ENCODE peak calls at places on chromosome X, in nine cellular contexts. X is neural progenitor cell, R is PC-3, P is endothelial cell of umbilical vein, G is Karpas-422, F is colonic mucosa, H is HCT116, N is GM23248, Y is IMR-90. J is an unnamed sample.
A peak's percentile ranks its signal among the peaks of the same experiment; 100 is the strongest.

GRCh38 chrX:1582686-1583437 is 8.5 kb upstream of the AKAP17A start:
- DNase-seq in X (no peak), R (peak; percentile 70), P (no peak), G (peak; percentile 68), F (no peak), H (peak; percentile 55), N (peak; percentile 25), Y (no peak), J (no peak)

GRCh38 chrX:69123481-69123880 is 41.8 kb downstream of the PJA1 start:
- DNase-seq in X (no peak), R (no peak), P (no peak), G (no peak), F (no peak), H (no peak), N (no peak), Y (no peak), J (no peak)

GRCh38 chrX:111360839-111361238 is 51.2 kb downstream of the DCX start:
- DNase-seq in X (no peak), R (no peak), P (no peak), G (no peak), F (no peak), H (no peak), N (no peak), Y (no peak), J (peak; percentile 4)

GRCh38 chrX:43345166-43345565 is 310.9 kb upstream of the MAOA start:
- DNase-seq in X (no peak), R (no peak), P (no peak), G (no peak), F (no peak), H (no peak), N (no peak), Y (no peak), J (no peak)

GRCh38 chrX:69088171-69088938 is 76.9 kb downstream of the PJA1 start:
- DNase-seq in X (peak; percentile 62), R (no peak), P (no peak), G (no peak), F (no peak), H (no peak), N (peak; percentile 20), Y (peak; percentile 28), J (peak; percentile 26)

GRCh38 chrX:84133023-84133422 is 55.0 kb downstream of the RPS6KA6 start:
- DNase-seq in X (no peak), R (no peak), P (no peak), G (no peak), F (no peak), H (no peak), N (peak; percentile 24), Y (peak; percentile 21), J (no peak)

GRCh38 chrX:32448320-32448719 is 763.0 kb downstream of the DMD start:
- DNase-seq in X (no peak), R (no peak), P (no peak), G (peak; percentile 75), F (no peak), H (no peak), N (no peak), Y (no peak), J (no peak)

GRCh38 chrX:42755820-42756219 is 22.1 kb downstream of the PPP1R2C start:
- DNase-seq in X (no peak), R (peak; percentile 51), P (peak; percentile 78), G (no peak), F (no peak), H (no peak), N (peak; percentile 59), Y (peak; percentile 42), J (no peak)

GRCh38 chrX:54921427-54922021 is 900 bp downstream of the TRO start:
- DNase-seq in X (peak; percentile 92), R (no peak), P (peak; percentile 59), G (no peak), F (peak; percentile 47), H (no peak), N (peak; percentile 85), Y (peak; percentile 72), J (peak; percentile 86)

GRCh38 chrX:54923376-54923775 is 2.8 kb downstream of the TRO start:
- DNase-seq in X (no peak), R (no peak), P (no peak), G (no peak), F (no peak), H (no peak), N (no peak), Y (no peak), J (no peak)

GRCh38 chrX:54926978-54927377 is 6.4 kb downstream of the TRO start:
- DNase-seq in X (no peak), R (no peak), P (no peak), G (no peak), F (no peak), H (no peak), N (no peak), Y (no peak), J (no peak)

GRCh38 chrX:54920610-54921426 is at the start of gene TRO:
- DNase-seq in X (peak; percentile 68), R (no peak), P (no peak), G (no peak), F (no peak), H (no peak), N (peak; percentile 26), Y (peak; percentile 10), J (peak; percentile 73)

DNA sequence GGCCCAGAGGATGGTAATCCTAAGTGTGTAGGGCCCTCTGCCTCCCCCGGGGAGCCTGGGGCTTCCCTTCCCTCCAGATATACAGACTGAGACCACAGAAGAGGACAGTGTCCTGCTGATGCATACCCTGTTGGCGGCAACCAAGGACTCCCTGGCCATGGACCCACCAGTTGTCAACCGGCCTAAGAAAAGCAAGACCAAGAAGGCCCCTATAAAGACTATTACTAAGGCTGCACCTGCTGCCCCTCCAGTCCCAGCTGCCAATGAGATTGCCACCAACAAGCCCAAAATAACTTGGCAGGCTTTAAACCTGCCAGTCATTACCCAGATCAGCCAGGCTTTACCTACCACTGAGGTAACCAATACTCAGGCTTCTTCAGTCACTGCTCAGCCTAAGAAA is 1.9 kb downstream of the TRO start:
- DNase-seq in X (no peak), R (no peak), P (no peak), G (no peak), F (no peak), H (no peak), N (no peak), Y (no peak), J (no peak)
- H3K9ac ChIP-seq in X (no peak overlapping the region), R (no peak overlapping the region), P (no peak overlapping the region), G (no peak overlapping the region), F (no peak overlapping the region), H (no peak overlapping the region), N (no peak overlapping the region), Y (no peak overlapping the region), J (no peak overlapping the region)

GRCh38 chrX:47564438-47565085 is 3.6 kb downstream of the ARAF start:
- DNase-seq in X (no peak), R (no peak), P (no peak), G (peak; percentile 30), F (no peak), H (no peak), N (no peak), Y (no peak), J (no peak)

GRCh38 chrX:47570794-47571193 is 9.8 kb downstream of the ARAF start:
- DNase-seq in X (no peak), R (no peak), P (no peak), G (no peak), F (no peak), H (no peak), N (no peak), Y (no peak), J (no peak)

GRCh38 chrX:47563801-47564315 is 2.9 kb downstream of the ARAF start:
- DNase-seq in X (no peak), R (peak; percentile 51), P (no peak), G (peak; percentile 32), F (no peak), H (no peak), N (peak; percentile 50), Y (peak; percentile 76), J (no peak)

GRCh38 chrX:47568656-47569295 is 7.8 kb downstream of the ARAF start:
- DNase-seq in X (peak; percentile 50), R (peak; percentile 40), P (no peak), G (peak; percentile 75), F (no peak), H (no peak), N (no peak), Y (no peak), J (peak; percentile 67)

GRCh38 chrX:47566841-47567240 is 5.8 kb downstream of the ARAF start:
- DNase-seq in X (no peak), R (no peak), P (no peak), G (no peak), F (no peak), H (no peak), N (no peak), Y (no peak), J (no peak)
- H3K9ac ChIP-seq in X (no peak overlapping the region), R (no peak overlapping the region), P (no peak overlapping the region), G (no peak overlapping the region), F (no peak overlapping the region), H (no peak overlapping the region), N (no peak overlapping the region), Y (no peak overlapping the region), J (no peak overlapping the region)

GRCh38 chrX:48894891-48895290 is 2.7 kb downstream of the TIMM17B start:
- DNase-seq in X (no peak), R (no peak), P (no peak), G (no peak), F (no peak), H (no peak), N (no peak), Y (no peak), J (no peak)

GRCh38 chrX:48899078-48899410 is 1.3 kb downstream of the PQBP1 start:
- DNase-seq in X (no peak), R (no peak), P (no peak), G (no peak), F (no peak), H (no peak), N (no peak), Y (no peak), J (no peak)

GRCh38 chrX:48897157-48897620 is 379 bp downstream of the TIMM17B start:
- DNase-seq in X (peak; percentile 92), R (peak; percentile 78), P (peak; percentile 76), G (peak; percentile 75), F (peak; percentile 81), H (peak; percentile 70), N (peak; percentile 84), Y (peak; percentile 66), J (peak; percentile 91)

GRCh38 chrX:48897621-48898306 is at the start of the genes PQBP1 and TIMM17B:
- DNase-seq in X (peak; percentile 96), R (peak; percentile 97), P (peak; percentile 96), G (peak; percentile 96), F (peak; percentile 89), H (peak; percentile 93), N (peak; percentile 95), Y (peak; percentile 96), J (peak; percentile 98)

DNA sequence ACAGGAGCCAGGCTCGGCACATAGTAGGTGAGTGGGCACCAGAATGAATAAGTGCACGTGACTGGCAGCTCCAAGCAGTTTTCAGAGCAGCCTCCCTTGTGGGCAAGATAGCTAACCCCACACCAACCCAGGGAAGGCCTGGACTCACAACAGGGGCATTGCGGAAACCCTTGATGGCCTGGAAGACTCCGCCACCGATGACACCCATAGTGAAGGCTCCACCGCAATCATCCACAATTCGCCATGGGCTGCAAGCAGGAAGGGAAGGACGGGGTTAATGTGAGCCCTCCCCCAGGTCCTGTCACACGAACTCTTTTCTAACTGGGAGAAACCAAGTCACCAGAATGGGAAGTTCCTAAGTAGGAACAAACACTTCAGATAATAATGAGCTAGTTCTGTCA is 957 bp downstream of the TIMM17B start:
- DNase-seq in X (peak; percentile 13), R (no peak), P (no peak), G (no peak), F (no peak), H (no peak), N (peak; percentile 20), Y (no peak), J (peak; percentile 54)
- H3K9ac ChIP-seq in X (no peak overlapping the region), R (peak overlapping the region; percentile 98), P (peak overlapping the region; percentile 89), G (peak overlapping the region; percentile 89), F (peak overlapping the region; percentile 87), H (peak overlapping the region; percentile 83), N (peak overlapping the region; percentile 94), Y (peak overlapping the region; percentile 80), J (peak overlapping the region; percentile 77)

DNA sequence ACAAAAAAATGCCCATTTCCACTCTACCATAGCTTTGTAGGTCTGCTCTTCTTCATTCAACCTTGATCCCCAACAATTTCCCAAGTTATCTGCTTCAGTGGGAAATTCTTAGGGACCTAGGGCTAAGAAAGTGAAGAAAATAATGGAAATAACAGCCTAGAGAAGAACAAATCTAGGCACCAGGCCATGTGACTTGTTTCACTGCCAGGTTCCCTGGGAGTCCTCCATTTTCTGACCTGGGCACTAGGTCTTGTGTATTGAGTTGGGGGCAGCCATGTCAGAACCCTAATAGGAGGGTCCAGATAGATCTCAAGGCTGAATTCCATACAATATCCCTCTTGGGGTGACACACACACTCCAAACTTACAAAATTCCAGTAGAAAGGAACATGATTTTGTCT is 194.6 kb upstream of the STK26 start:
- DNase-seq in X (no peak), R (no peak), P (no peak), G (no peak), F (no peak), H (no peak), N (no peak), Y (no peak), J (peak; percentile 41)
- H3K9ac ChIP-seq in X (no peak overlapping the region), R (peak overlapping the region; percentile 29), P (no peak overlapping the region), G (no peak overlapping the region), F (no peak overlapping the region), H (no peak overlapping the region), N (no peak overlapping the region), Y (no peak overlapping the region), J (peak overlapping the region; percentile 80)